ENCODE peak calls at places on chromosomes 11 and 22, in seven cellular contexts. One of them, this sample, is unnamed.

GRCh38 chr11:126637800-126638175 is 282.3 kb downstream of the ST3GAL4 start:
- DNase-seq in heart left ventricle: no peak
- DNase-seq in spleen: no peak
- DNase-seq in A549: no peak
- DNase-seq in cardiac fibroblast: peak; percentile 70
- DNase-seq in fibroblast of lung: peak; percentile 24
- DNase-seq in PC-9: no peak
- DNase-seq in this sample: peak; percentile 95

GRCh38 chr11:3198815-3199214 is 19.8 kb downstream of the MRGPRG start:
- DNase-seq in fibroblast of lung: no peak
- DNase-seq in heart left ventricle: peak; percentile 11
- DNase-seq in A549: no peak
- DNase-seq in spleen: no peak
- DNase-seq in PC-9: no peak
- DNase-seq in cardiac fibroblast: no peak
- DNase-seq in this sample: no peak

GRCh38 chr11:8224711-8225110 is 39.0 kb downstream of the LMO1 start:
- DNase-seq in A549: no peak
- DNase-seq in PC-9: no peak
- DNase-seq in spleen: peak; percentile 54
- DNase-seq in cardiac fibroblast: no peak
- DNase-seq in heart left ventricle: no peak
- DNase-seq in fibroblast of lung: no peak
- DNase-seq in this sample: no peak

GRCh38 chr11:43992834-43993637 is 50.6 kb downstream of the C11orf96 start:
- DNase-seq in fibroblast of lung: peak; percentile 64
- DNase-seq in PC-9: no peak
- DNase-seq in heart left ventricle: peak; percentile 70
- DNase-seq in spleen: peak; percentile 2
- DNase-seq in cardiac fibroblast: peak; percentile 25
- DNase-seq in A549: no peak
- DNase-seq in this sample: no peak

GRCh38 chr22:45632791-45633515 is 38.7 kb upstream of the ATXN10 start:
- DNase-seq in fibroblast of lung: no peak
- DNase-seq in PC-9: no peak
- DNase-seq in spleen: no peak
- DNase-seq in heart left ventricle: no peak
- DNase-seq in cardiac fibroblast: peak; percentile 7
- DNase-seq in A549: no peak
- DNase-seq in this sample: no peak

GRCh38 chr11:126124284-126124683 is 61.6 kb upstream of the CDON start:
- DNase-seq in cardiac fibroblast: no peak
- DNase-seq in heart left ventricle: no peak
- DNase-seq in spleen: no peak
- DNase-seq in PC-9: no peak
- DNase-seq in fibroblast of lung: peak; percentile 36
- DNase-seq in A549: no peak
- DNase-seq in this sample: no peak

GRCh38 chr11:47328449-47329390 is 23.8 kb downstream of the MYBPC3 start:
- DNase-seq in fibroblast of lung: no peak
- DNase-seq in A549: no peak
- DNase-seq in PC-9: no peak
- DNase-seq in cardiac fibroblast: no peak
- DNase-seq in spleen: peak; percentile 83
- DNase-seq in heart left ventricle: peak; percentile 35
- DNase-seq in this sample: no peak

GRCh38 chr11:5303643-5304042 is 1.9 kb upstream of the OR51B4 start:
- DNase-seq in heart left ventricle: no peak
- DNase-seq in A549: no peak
- DNase-seq in cardiac fibroblast: no peak
- DNase-seq in PC-9: no peak
- DNase-seq in fibroblast of lung: no peak
- DNase-seq in spleen: no peak
- DNase-seq in this sample: no peak

GRCh38 chr11:46327829-46328228 is 19.4 kb upstream of the DGKZ start:
- DNase-seq in fibroblast of lung: no peak
- DNase-seq in PC-9: no peak
- DNase-seq in spleen: no peak
- DNase-seq in A549: no peak
- DNase-seq in cardiac fibroblast: no peak
- DNase-seq in heart left ventricle: no peak
- DNase-seq in this sample: no peak

GRCh38 chr11:95714853-95715776 is 74.5 kb downstream of the FAM76B start:
- DNase-seq in PC-9: no peak
- DNase-seq in heart left ventricle: no peak
- DNase-seq in cardiac fibroblast: no peak
- DNase-seq in A549: no peak
- DNase-seq in spleen: no peak
- DNase-seq in fibroblast of lung: no peak
- DNase-seq in this sample: no peak

GRCh38 chr11:4393209-4394196 is at the start of gene TRIM21:
- DNase-seq in spleen: peak; percentile 95
- DNase-seq in PC-9: peak; percentile 54
- DNase-seq in fibroblast of lung: peak; percentile 83
- DNase-seq in A549: peak; percentile 79
- DNase-seq in cardiac fibroblast: peak; percentile 84
- DNase-seq in heart left ventricle: peak; percentile 87
- DNase-seq in this sample: peak; percentile 48

GRCh38 chr22:25484498-25484897 is 80.0 kb upstream of the GRK3 start:
- DNase-seq in cardiac fibroblast: peak; percentile 3
- DNase-seq in heart left ventricle: no peak
- DNase-seq in PC-9: no peak
- DNase-seq in fibroblast of lung: no peak
- DNase-seq in spleen: no peak
- DNase-seq in A549: no peak
- DNase-seq in this sample: no peak

GRCh38 chr11:14001597-14001996 is 39.1 kb downstream of the SPON1 start:
- DNase-seq in heart left ventricle: no peak
- DNase-seq in cardiac fibroblast: no peak
- DNase-seq in A549: no peak
- DNase-seq in fibroblast of lung: no peak
- DNase-seq in PC-9: no peak
- DNase-seq in spleen: no peak
- DNase-seq in this sample: no peak

GRCh38 chr22:30979932-30980331 is 10.9 kb downstream of the TUG1 start:
- DNase-seq in fibroblast of lung: no peak
- DNase-seq in spleen: no peak
- DNase-seq in PC-9: no peak
- DNase-seq in cardiac fibroblast: no peak
- DNase-seq in A549: no peak
- DNase-seq in heart left ventricle: no peak
- DNase-seq in this sample: no peak

DNA sequence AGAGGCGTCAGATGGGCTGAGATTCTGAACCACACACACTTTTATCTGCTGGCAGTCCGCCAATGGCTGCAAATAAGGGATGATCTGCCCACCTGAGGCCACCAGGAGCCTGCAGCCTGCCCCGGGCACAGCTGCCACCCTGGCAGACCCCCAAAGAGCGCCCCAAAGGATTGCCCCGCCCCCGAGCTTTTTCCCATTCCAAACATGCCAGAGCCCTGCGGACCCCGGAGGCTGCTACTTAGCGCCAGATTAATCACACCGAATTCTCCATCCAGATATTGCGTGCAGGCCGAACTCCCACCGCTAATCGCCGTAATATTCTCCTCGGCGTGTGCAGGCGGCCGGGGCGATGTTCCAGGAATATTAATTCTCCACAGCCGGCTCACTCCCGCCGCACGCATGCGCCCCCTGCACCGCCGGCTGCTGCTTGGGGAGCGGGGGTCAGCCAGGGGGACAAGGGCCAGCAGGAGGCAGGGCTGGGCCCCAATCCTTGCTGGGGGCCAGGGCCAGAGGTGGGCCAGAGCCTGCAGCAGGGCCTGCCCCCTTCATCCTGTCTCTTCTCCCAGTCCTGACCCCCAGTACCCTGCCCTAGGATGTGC is 19.3 kb upstream of the TCF20 start:
- DNase-seq in A549: no peak
- DNase-seq in spleen: peak; percentile 59
- DNase-seq in cardiac fibroblast: no peak
- DNase-seq in heart left ventricle: no peak
- DNase-seq in PC-9: no peak
- DNase-seq in fibroblast of lung: no peak
- DNase-seq in this sample: no peak
- H3K4me3 ChIP-seq in A549: no peak overlapping the region
- H3K4me3 ChIP-seq in spleen: no peak overlapping the region
- H3K4me3 ChIP-seq in cardiac fibroblast: no peak overlapping the region
- H3K4me3 ChIP-seq in heart left ventricle: no peak overlapping the region
- H3K4me3 ChIP-seq in PC-9: no peak overlapping the region
- H3K4me3 ChIP-seq in fibroblast of lung: no peak overlapping the region
- H3K4me3 ChIP-seq in this sample: no peak overlapping the region

GRCh38 chr11:1305558-1306056 is 3.8 kb downstream of the TOLLIP start:
- DNase-seq in spleen: peak; percentile 76
- DNase-seq in heart left ventricle: no peak
- DNase-seq in fibroblast of lung: no peak
- DNase-seq in cardiac fibroblast: no peak
- DNase-seq in PC-9: no peak
- DNase-seq in A549: no peak
- DNase-seq in this sample: no peak

GRCh38 chr11:1307163-1307870 is 2.1 kb downstream of the TOLLIP start:
- DNase-seq in PC-9: no peak
- DNase-seq in heart left ventricle: no peak
- DNase-seq in cardiac fibroblast: no peak
- DNase-seq in A549: no peak
- DNase-seq in spleen: peak; percentile 92
- DNase-seq in fibroblast of lung: no peak
- DNase-seq in this sample: no peak

GRCh38 chr11:1305063-1305495 is 4.4 kb downstream of the TOLLIP start:
- DNase-seq in fibroblast of lung: no peak
- DNase-seq in heart left ventricle: no peak
- DNase-seq in spleen: peak; percentile 64
- DNase-seq in PC-9: no peak
- DNase-seq in A549: no peak
- DNase-seq in cardiac fibroblast: no peak
- DNase-seq in this sample: no peak

GRCh38 chr11:1307998-1308744 is 1.3 kb downstream of the TOLLIP start:
- DNase-seq in A549: no peak
- DNase-seq in cardiac fibroblast: peak; percentile 48
- DNase-seq in spleen: peak; percentile 76
- DNase-seq in fibroblast of lung: no peak
- DNase-seq in PC-9: no peak
- DNase-seq in heart left ventricle: no peak
- DNase-seq in this sample: no peak

GRCh38 chr11:1306186-1307162 is 3.0 kb downstream of the TOLLIP start:
- DNase-seq in PC-9: no peak
- DNase-seq in fibroblast of lung: no peak
- DNase-seq in A549: no peak
- DNase-seq in cardiac fibroblast: no peak
- DNase-seq in heart left ventricle: no peak
- DNase-seq in spleen: peak; percentile 75
- DNase-seq in this sample: no peak
- TF ChIP-seq CTCF in PC-9: no peak
- TF ChIP-seq CTCF in fibroblast of lung: no peak
- TF ChIP-seq CTCF in A549: no peak
- TF ChIP-seq CTCF in cardiac fibroblast: no peak
- TF ChIP-seq CTCF in heart left ventricle: no peak
- TF ChIP-seq CTCF in spleen: no peak
- TF ChIP-seq CTCF in this sample: no peak

DNA sequence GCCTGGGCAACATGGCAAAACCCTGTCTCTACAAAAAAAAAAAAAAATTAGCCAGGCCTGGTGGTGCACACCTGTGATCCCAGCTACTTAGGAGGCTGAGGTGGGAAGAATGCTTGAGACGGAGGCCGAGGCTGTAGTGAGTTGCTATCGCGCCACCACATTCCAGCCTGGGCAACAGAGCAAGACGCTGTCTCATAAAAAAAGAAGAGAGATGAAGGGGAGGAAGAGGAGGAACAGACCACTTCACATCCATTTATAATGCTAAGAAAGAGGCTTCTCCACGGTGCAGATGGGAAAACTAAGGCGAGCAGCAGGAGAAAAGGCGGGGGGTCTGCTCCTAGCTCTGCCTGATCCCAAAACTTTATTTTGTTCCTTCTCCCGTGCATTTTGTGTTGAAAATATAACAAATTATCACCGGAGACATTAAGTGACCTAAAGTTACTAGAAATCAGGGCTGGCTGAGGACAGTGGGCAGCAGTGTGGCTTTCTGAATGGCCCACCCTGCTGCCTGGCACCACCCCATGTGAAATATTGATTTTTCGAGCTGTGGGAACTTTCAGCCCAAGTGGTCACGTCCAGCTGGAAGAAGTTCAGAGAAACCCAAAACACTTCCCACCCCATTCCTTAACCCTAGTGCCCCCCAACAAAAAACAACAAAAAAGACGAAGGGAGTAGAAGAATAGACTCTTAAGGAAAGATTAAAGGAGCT is 9.5 kb downstream of the MYH9 start:
- DNase-seq in fibroblast of lung: no peak
- DNase-seq in cardiac fibroblast: no peak
- DNase-seq in heart left ventricle: no peak
- DNase-seq in spleen: no peak
- DNase-seq in A549: no peak
- DNase-seq in PC-9: no peak
- DNase-seq in this sample: no peak
- H3K4me3 ChIP-seq in fibroblast of lung: peak overlapping the region; percentile 14
- H3K4me3 ChIP-seq in cardiac fibroblast: no peak overlapping the region
- H3K4me3 ChIP-seq in heart left ventricle: no peak overlapping the region
- H3K4me3 ChIP-seq in spleen: no peak overlapping the region
- H3K4me3 ChIP-seq in A549: no peak overlapping the region
- H3K4me3 ChIP-seq in PC-9: no peak overlapping the region
- H3K4me3 ChIP-seq in this sample: no peak overlapping the region

DNA sequence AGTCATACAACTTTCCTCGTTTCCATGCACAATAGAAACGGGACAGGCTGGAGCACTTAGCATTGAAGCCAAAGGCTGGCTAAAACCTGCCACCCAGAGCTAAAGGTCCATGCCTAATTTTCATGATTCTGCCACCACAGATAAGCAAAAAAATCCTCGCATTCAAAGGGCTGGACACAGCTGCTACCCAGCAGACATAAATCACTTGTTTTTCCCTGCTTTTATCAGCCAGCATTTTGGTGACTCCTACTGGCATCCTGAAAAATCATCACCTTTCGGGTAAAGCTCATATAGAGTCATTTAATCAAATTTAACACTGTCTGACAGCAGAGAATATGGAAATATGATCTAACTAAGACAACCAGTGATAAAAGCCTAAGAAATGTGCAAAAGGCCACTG is 37.9 kb downstream of the ALG9 start:
- DNase-seq in spleen: no peak
- DNase-seq in PC-9: no peak
- DNase-seq in heart left ventricle: no peak
- DNase-seq in cardiac fibroblast: no peak
- DNase-seq in fibroblast of lung: no peak
- DNase-seq in A549: no peak
- DNase-seq in this sample: no peak
- TF ChIP-seq CTCF in spleen: no peak
- TF ChIP-seq CTCF in PC-9: no peak
- TF ChIP-seq CTCF in heart left ventricle: no peak
- TF ChIP-seq CTCF in cardiac fibroblast: no peak
- TF ChIP-seq CTCF in fibroblast of lung: no peak
- TF ChIP-seq CTCF in A549: no peak
- TF ChIP-seq CTCF in this sample: no peak

GRCh38 chr22:36330655-36331305 is 57.0 kb downstream of the MYH9 start:
- DNase-seq in fibroblast of lung: peak; percentile 83
- DNase-seq in A549: no peak
- DNase-seq in heart left ventricle: peak; percentile 89
- DNase-seq in PC-9: no peak
- DNase-seq in cardiac fibroblast: peak; percentile 89
- DNase-seq in spleen: peak; percentile 84
- DNase-seq in this sample: no peak
- H3K4me3 ChIP-seq in fibroblast of lung: no peak overlapping the region
- H3K4me3 ChIP-seq in A549: no peak overlapping the region
- H3K4me3 ChIP-seq in heart left ventricle: no peak overlapping the region
- H3K4me3 ChIP-seq in PC-9: peak overlapping the region; percentile 27
- H3K4me3 ChIP-seq in cardiac fibroblast: no peak overlapping the region
- H3K4me3 ChIP-seq in spleen: no peak overlapping the region
- H3K4me3 ChIP-seq in this sample: no peak overlapping the region

This sample was measured in BJ.